ENCODE peak calls at places on chromosomes 16 and 17, in seven cellular contexts. One of them, this sample, is unnamed.

GRCh38 chr17:50219345-50219744 is 17.9 kb upstream of the COL1A1 start:
- DNase-seq in foreskin fibroblast: peak; percentile 80
- DNase-seq in pancreas: no peak
- DNase-seq in mesothelial cell of epicardium: no peak
- DNase-seq in fibroblast of lung: peak; percentile 89
- DNase-seq in prostate gland: no peak
- DNase-seq in AG04450: peak; percentile 56
- DNase-seq in this sample: no peak

GRCh38 chr17:8785547-8786412 is 13.4 kb downstream of the MFSD6L start:
- DNase-seq in foreskin fibroblast: peak; percentile 36
- DNase-seq in pancreas: peak; percentile 40
- DNase-seq in mesothelial cell of epicardium: peak; percentile 91
- DNase-seq in fibroblast of lung: peak; percentile 64
- DNase-seq in prostate gland: peak; percentile 67
- DNase-seq in AG04450: peak; percentile 29
- DNase-seq in this sample: peak; percentile 69

GRCh38 chr17:57077000-57077399 is 8.0 kb upstream of the AKAP1 start:
- DNase-seq in foreskin fibroblast: no peak
- DNase-seq in pancreas: no peak
- DNase-seq in mesothelial cell of epicardium: no peak
- DNase-seq in fibroblast of lung: no peak
- DNase-seq in prostate gland: no peak
- DNase-seq in AG04450: no peak
- DNase-seq in this sample: no peak

GRCh38 chr16:89598199-89598598 is 15.2 kb upstream of the DPEP1 start:
- DNase-seq in foreskin fibroblast: peak; percentile 47
- DNase-seq in pancreas: no peak
- DNase-seq in mesothelial cell of epicardium: no peak
- DNase-seq in fibroblast of lung: peak; percentile 57
- DNase-seq in prostate gland: no peak
- DNase-seq in AG04450: no peak
- DNase-seq in this sample: no peak

GRCh38 chr17:66952031-66952524 is 12.4 kb upstream of the CACNG4 start:
- DNase-seq in foreskin fibroblast: peak; percentile 78
- DNase-seq in pancreas: no peak
- DNase-seq in mesothelial cell of epicardium: peak; percentile 70
- DNase-seq in fibroblast of lung: peak; percentile 76
- DNase-seq in prostate gland: peak; percentile 95
- DNase-seq in AG04450: peak; percentile 88
- DNase-seq in this sample: no peak

GRCh38 chr17:49230636-49231562 is at the start of gene PHOSPHO1:
- DNase-seq in foreskin fibroblast: peak; percentile 75
- DNase-seq in pancreas: peak; percentile 44
- DNase-seq in mesothelial cell of epicardium: peak; percentile 95
- DNase-seq in fibroblast of lung: peak; percentile 74
- DNase-seq in prostate gland: peak; percentile 84
- DNase-seq in AG04450: peak; percentile 30
- DNase-seq in this sample: peak; percentile 91

GRCh38 chr17:76156662-76156991 is 15.6 kb upstream of the FOXJ1 start:
- DNase-seq in foreskin fibroblast: no peak
- DNase-seq in pancreas: no peak
- DNase-seq in mesothelial cell of epicardium: no peak
- DNase-seq in fibroblast of lung: no peak
- DNase-seq in prostate gland: no peak
- DNase-seq in AG04450: no peak
- DNase-seq in this sample: no peak

GRCh38 chr17:78996781-78997201 is 12.8 kb downstream of the CANT1 start:
- DNase-seq in foreskin fibroblast: no peak
- DNase-seq in pancreas: no peak
- DNase-seq in mesothelial cell of epicardium: no peak
- DNase-seq in fibroblast of lung: no peak
- DNase-seq in prostate gland: no peak
- DNase-seq in AG04450: no peak
- DNase-seq in this sample: no peak

GRCh38 chr17:1143573-1143972 is 36.2 kb downstream of the ABR start:
- DNase-seq in foreskin fibroblast: no peak
- DNase-seq in pancreas: no peak
- DNase-seq in mesothelial cell of epicardium: peak; percentile 53
- DNase-seq in fibroblast of lung: peak; percentile 48
- DNase-seq in prostate gland: no peak
- DNase-seq in AG04450: no peak
- DNase-seq in this sample: no peak

GRCh38 chr17:22463110-22463850 is 771.0 kb downstream of the KCNJ18 start:
- DNase-seq in foreskin fibroblast: no peak
- DNase-seq in pancreas: no peak
- DNase-seq in mesothelial cell of epicardium: no peak
- DNase-seq in fibroblast of lung: no peak
- DNase-seq in prostate gland: no peak
- DNase-seq in AG04450: no peak
- DNase-seq in this sample: no peak

GRCh38 chr17:78933025-78933958 is 8.1 kb upstream of the TIMP2 start:
- DNase-seq in foreskin fibroblast: peak; percentile 97
- DNase-seq in pancreas: no peak
- DNase-seq in mesothelial cell of epicardium: no peak
- DNase-seq in fibroblast of lung: peak; percentile 98
- DNase-seq in prostate gland: no peak
- DNase-seq in AG04450: peak; percentile 94
- DNase-seq in this sample: peak; percentile 61

GRCh38 chr16:47492036-47492427 is 30.9 kb downstream of the PHKB start:
- DNase-seq in foreskin fibroblast: no peak
- DNase-seq in pancreas: no peak
- DNase-seq in mesothelial cell of epicardium: no peak
- DNase-seq in fibroblast of lung: no peak
- DNase-seq in prostate gland: no peak
- DNase-seq in AG04450: no peak
- DNase-seq in this sample: no peak

GRCh38 chr17:7747586-7747985 is 30.0 kb downstream of the DNAH2 start:
- DNase-seq in foreskin fibroblast: peak; percentile 15
- DNase-seq in pancreas: no peak
- DNase-seq in mesothelial cell of epicardium: no peak
- DNase-seq in fibroblast of lung: peak; percentile 50
- DNase-seq in prostate gland: no peak
- DNase-seq in AG04450: peak; percentile 23
- DNase-seq in this sample: no peak

GRCh38 chr17:32288600-32288999 is 23.0 kb downstream of the RHBDL3 start:
- DNase-seq in foreskin fibroblast: no peak
- DNase-seq in pancreas: no peak
- DNase-seq in mesothelial cell of epicardium: no peak
- DNase-seq in fibroblast of lung: no peak
- DNase-seq in prostate gland: no peak
- DNase-seq in AG04450: no peak
- DNase-seq in this sample: no peak

GRCh38 chr17:9346296-9346926 is 229.2 kb downstream of the STX8 start:
- DNase-seq in foreskin fibroblast: no peak
- DNase-seq in pancreas: no peak
- DNase-seq in mesothelial cell of epicardium: no peak
- DNase-seq in fibroblast of lung: peak; percentile 22
- DNase-seq in prostate gland: no peak
- DNase-seq in AG04450: no peak
- DNase-seq in this sample: no peak

GRCh38 chr16:75148311-75149195 is at the start of gene ZFP1:
- DNase-seq in foreskin fibroblast: peak; percentile 85
- DNase-seq in pancreas: peak; percentile 93
- DNase-seq in mesothelial cell of epicardium: peak; percentile 99
- DNase-seq in fibroblast of lung: peak; percentile 93
- DNase-seq in prostate gland: peak; percentile 92
- DNase-seq in AG04450: peak; percentile 74
- DNase-seq in this sample: peak; percentile 94

GRCh38 chr16:12091569-12092346 is 115.2 kb downstream of the SNX29 start:
- DNase-seq in foreskin fibroblast: no peak
- DNase-seq in pancreas: no peak
- DNase-seq in mesothelial cell of epicardium: no peak
- DNase-seq in fibroblast of lung: no peak
- DNase-seq in prostate gland: no peak
- DNase-seq in AG04450: no peak
- DNase-seq in this sample: no peak

GRCh38 chr16:46947900-46948547 is 25.4 kb downstream of the DNAJA2 start:
- DNase-seq in foreskin fibroblast: peak; percentile 32
- DNase-seq in pancreas: no peak
- DNase-seq in mesothelial cell of epicardium: no peak
- DNase-seq in fibroblast of lung: peak; percentile 59
- DNase-seq in prostate gland: no peak
- DNase-seq in AG04450: no peak
- DNase-seq in this sample: peak; percentile 53

GRCh38 chr16:73212431-73212830 is 164.5 kb upstream of the ZFHX3 start:
- DNase-seq in foreskin fibroblast: no peak
- DNase-seq in pancreas: no peak
- DNase-seq in mesothelial cell of epicardium: no peak
- DNase-seq in fibroblast of lung: no peak
- DNase-seq in prostate gland: no peak
- DNase-seq in AG04450: no peak
- DNase-seq in this sample: no peak

GRCh38 chr17:4893721-4894560 is 5.4 kb upstream of the C17orf107 start:
- DNase-seq in foreskin fibroblast: no peak
- DNase-seq in pancreas: no peak
- DNase-seq in mesothelial cell of epicardium: no peak
- DNase-seq in fibroblast of lung: no peak
- DNase-seq in prostate gland: no peak
- DNase-seq in AG04450: no peak
- DNase-seq in this sample: no peak

GRCh38 chr17:4897198-4897657 is 2.1 kb upstream of the C17orf107 start:
- DNase-seq in foreskin fibroblast: no peak
- DNase-seq in pancreas: no peak
- DNase-seq in mesothelial cell of epicardium: no peak
- DNase-seq in fibroblast of lung: no peak
- DNase-seq in prostate gland: no peak
- DNase-seq in AG04450: no peak
- DNase-seq in this sample: no peak

GRCh38 chr17:4895121-4895520 is 4.2 kb upstream of the C17orf107 start:
- DNase-seq in foreskin fibroblast: no peak
- DNase-seq in pancreas: no peak
- DNase-seq in mesothelial cell of epicardium: no peak
- DNase-seq in fibroblast of lung: no peak
- DNase-seq in prostate gland: no peak
- DNase-seq in AG04450: no peak
- DNase-seq in this sample: no peak

GRCh38 chr17:4896332-4897197 is 2.8 kb upstream of the C17orf107 start:
- DNase-seq in foreskin fibroblast: no peak
- DNase-seq in pancreas: no peak
- DNase-seq in mesothelial cell of epicardium: no peak
- DNase-seq in fibroblast of lung: no peak
- DNase-seq in prostate gland: no peak
- DNase-seq in AG04450: no peak
- DNase-seq in this sample: no peak

GRCh38 chr17:4895676-4896331 is 3.5 kb upstream of the C17orf107 start:
- DNase-seq in foreskin fibroblast: no peak
- DNase-seq in pancreas: no peak
- DNase-seq in mesothelial cell of epicardium: no peak
- DNase-seq in fibroblast of lung: no peak
- DNase-seq in prostate gland: no peak
- DNase-seq in AG04450: no peak
- DNase-seq in this sample: no peak
- TF ChIP-seq CTCF in foreskin fibroblast: no peak
- TF ChIP-seq CTCF in pancreas: no peak
- TF ChIP-seq CTCF in mesothelial cell of epicardium: no peak
- TF ChIP-seq CTCF in fibroblast of lung: no peak
- TF ChIP-seq CTCF in prostate gland: no peak
- TF ChIP-seq CTCF in AG04450: peak; percentile 19
- TF ChIP-seq CTCF in this sample: no peak

GRCh38 chr17:80259642-80260535 is 763 bp upstream of the RNF213 start:
- DNase-seq in foreskin fibroblast: peak; percentile 60
- DNase-seq in pancreas: peak; percentile 71
- DNase-seq in mesothelial cell of epicardium: peak; percentile 79
- DNase-seq in fibroblast of lung: peak; percentile 59
- DNase-seq in prostate gland: peak; percentile 60
- DNase-seq in AG04450: no peak
- DNase-seq in this sample: peak; percentile 96
- TF ChIP-seq CTCF in foreskin fibroblast: no peak
- TF ChIP-seq CTCF in pancreas: no peak
- TF ChIP-seq CTCF in mesothelial cell of epicardium: no peak
- TF ChIP-seq CTCF in fibroblast of lung: no peak
- TF ChIP-seq CTCF in prostate gland: no peak
- TF ChIP-seq CTCF in AG04450: no peak
- TF ChIP-seq CTCF in this sample: no peak

DNA sequence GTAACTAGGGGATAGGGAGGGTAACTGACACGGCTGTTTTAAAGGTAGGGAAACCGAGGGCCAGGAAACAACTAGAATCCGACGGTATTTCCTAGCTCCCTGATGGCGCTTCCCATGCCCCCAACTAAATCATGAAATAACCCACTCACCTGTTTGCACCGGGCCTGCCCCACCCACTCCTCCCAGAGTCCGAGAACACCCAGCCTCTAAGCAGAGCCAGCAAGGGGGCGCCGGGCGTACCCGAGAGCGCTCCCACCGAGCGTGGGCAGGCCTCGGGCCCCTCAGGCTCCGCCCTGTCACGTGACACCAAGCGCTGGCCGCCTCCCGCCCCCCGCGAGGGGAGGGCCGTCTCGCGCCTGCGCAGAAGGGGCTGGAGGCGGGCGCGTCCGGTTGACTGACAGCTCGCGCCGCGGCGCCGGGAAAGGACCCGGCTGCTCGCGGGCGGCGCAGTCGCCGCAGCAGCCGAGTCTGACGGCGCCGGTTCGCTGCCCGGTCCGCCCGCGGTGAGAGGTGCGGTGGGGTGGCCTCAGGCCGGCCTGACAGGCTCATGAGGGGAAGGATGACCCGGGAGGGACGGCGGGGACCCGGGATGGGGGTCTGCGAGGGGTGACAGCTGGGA is at the start of gene KIAA0513:
- DNase-seq in foreskin fibroblast: peak; percentile 90
- DNase-seq in pancreas: peak; percentile 91
- DNase-seq in mesothelial cell of epicardium: peak; percentile 99
- DNase-seq in fibroblast of lung: peak; percentile 93
- DNase-seq in prostate gland: peak; percentile 92
- DNase-seq in AG04450: peak; percentile 84
- DNase-seq in this sample: peak; percentile 99
- TF ChIP-seq CTCF in foreskin fibroblast: peak; percentile 6
- TF ChIP-seq CTCF in pancreas: no peak
- TF ChIP-seq CTCF in mesothelial cell of epicardium: no peak
- TF ChIP-seq CTCF in fibroblast of lung: peak; percentile 18
- TF ChIP-seq CTCF in prostate gland: no peak
- TF ChIP-seq CTCF in AG04450: peak; percentile 42
- TF ChIP-seq CTCF in this sample: peak; percentile 43

GRCh38 chr16:66025751-66026150 is 340.7 kb upstream of the CDH5 start:
- DNase-seq in foreskin fibroblast: no peak
- DNase-seq in pancreas: no peak
- DNase-seq in mesothelial cell of epicardium: no peak
- DNase-seq in fibroblast of lung: no peak
- DNase-seq in prostate gland: no peak
- DNase-seq in AG04450: no peak
- DNase-seq in this sample: no peak

GRCh38 chr16:66026931-66027330 is 339.6 kb upstream of the CDH5 start:
- DNase-seq in foreskin fibroblast: no peak
- DNase-seq in pancreas: no peak
- DNase-seq in mesothelial cell of epicardium: no peak
- DNase-seq in fibroblast of lung: no peak
- DNase-seq in prostate gland: no peak
- DNase-seq in AG04450: no peak
- DNase-seq in this sample: no peak

GRCh38 chr16:66028505-66029216 is 337.8 kb upstream of the CDH5 start:
- DNase-seq in foreskin fibroblast: peak; percentile 70
- DNase-seq in pancreas: no peak
- DNase-seq in mesothelial cell of epicardium: no peak
- DNase-seq in fibroblast of lung: peak; percentile 80
- DNase-seq in prostate gland: no peak
- DNase-seq in AG04450: peak; percentile 42
- DNase-seq in this sample: no peak

GRCh38 chr16:66030036-66030435 is 336.5 kb upstream of the CDH5 start:
- DNase-seq in foreskin fibroblast: no peak
- DNase-seq in pancreas: no peak
- DNase-seq in mesothelial cell of epicardium: no peak
- DNase-seq in fibroblast of lung: peak; percentile 64
- DNase-seq in prostate gland: no peak
- DNase-seq in AG04450: peak; percentile 61
- DNase-seq in this sample: no peak

GRCh38 chr16:66026211-66026610 is 340.3 kb upstream of the CDH5 start:
- DNase-seq in foreskin fibroblast: no peak
- DNase-seq in pancreas: no peak
- DNase-seq in mesothelial cell of epicardium: no peak
- DNase-seq in fibroblast of lung: no peak
- DNase-seq in prostate gland: peak; percentile 36
- DNase-seq in AG04450: no peak
- DNase-seq in this sample: no peak
- TF ChIP-seq CTCF in foreskin fibroblast: peak; percentile 28
- TF ChIP-seq CTCF in pancreas: no peak
- TF ChIP-seq CTCF in mesothelial cell of epicardium: no peak
- TF ChIP-seq CTCF in fibroblast of lung: no peak
- TF ChIP-seq CTCF in prostate gland: no peak
- TF ChIP-seq CTCF in AG04450: peak; percentile 41
- TF ChIP-seq CTCF in this sample: no peak

This sample was measured in GM20000.